ENCODE peak calls at places on chromosome 13, in six cellular contexts. C, X, A, E, Q and V are unnamed samples.

GRCh38 chr13:100139822-100140221 is 50.9 kb downstream of the PCCA start:
- DNase-seq in Q (no peak), E (peak), A (no peak), C (no peak), X (no peak), V (no peak)

GRCh38 chr13:65063753-65064152 is 2166.4 kb downstream of the PCDH9 start:
- DNase-seq in X (no peak), C (no peak), Q (no peak), E (peak), A (peak), V (no peak)

GRCh38 chr13:105442941-105443340 is 1092.5 kb downstream of the EFNB2 start:
- DNase-seq in X (no peak), A (peak), Q (peak), C (no peak), E (peak), V (no peak)

GRCh38 chr13:75587679-75588078 is 38.1 kb downstream of the UCHL3 start:
- DNase-seq in C (no peak), E (peak), Q (no peak), X (no peak), A (no peak), V (no peak)

GRCh38 chr13:106172176-106172905 is 363.1 kb downstream of the EFNB2 start:
- DNase-seq in C (no peak), A (no peak), X (no peak), E (no peak), Q (no peak), V (no peak)

GRCh38 chr13:77150651-77151050 is 123.7 kb upstream of the FBXL3 start:
- DNase-seq in C (no peak), Q (no peak), A (no peak), E (no peak), X (no peak), V (no peak)

GRCh38 chr13:102466836-102467235 is 65.0 kb upstream of the FGF14 start:
- DNase-seq in C (no peak), A (peak), Q (no peak), X (no peak), E (no peak), V (no peak)

GRCh38 chr13:48571121-48571901 is 38.4 kb upstream of the RCBTB2 start:
- DNase-seq in E (peak), X (no peak), A (no peak), C (no peak), Q (no peak), V (no peak)

GRCh38 chr13:75052616-75053015 is 429.4 kb downstream of the TBC1D4 start:
- DNase-seq in Q (no peak), A (no peak), C (no peak), E (no peak), X (no peak), V (no peak)

GRCh38 chr13:43293561-43293960 is 270.2 kb downstream of the DNAJC15 start:
- DNase-seq in Q (no peak), X (no peak), A (no peak), C (no peak), E (no peak), V (no peak)

GRCh38 chr13:29577135-29578051 is 18.1 kb downstream of the SLC7A1 start:
- DNase-seq in C (no peak), E (no peak), A (no peak), X (no peak), Q (no peak), V (no peak)

GRCh38 chr13:27449081-27449603 is 1.2 kb downstream of the MTIF3 start:
- DNase-seq in A (no peak), C (no peak), Q (no peak), E (no peak), X (no peak), V (no peak)

GRCh38 chr13:24276310-24276709 is 33.1 kb upstream of the C1QTNF9 start:
- DNase-seq in E (no peak), A (no peak), Q (no peak), C (no peak), X (no peak), V (no peak)

GRCh38 chr13:41900918-41901317 is 60.0 kb downstream of the VWA8 start:
- DNase-seq in A (no peak), X (no peak), C (no peak), Q (peak), E (no peak), V (no peak)

GRCh38 chr13:33678906-33679657 is 138.9 kb upstream of the RFC3 start:
- DNase-seq in E (peak), A (no peak), X (peak), C (peak), Q (peak), V (no peak)

GRCh38 chr13:42600943-42601342 is 27.0 kb downstream of the TNFSF11 start:
- DNase-seq in Q (no peak), C (no peak), E (no peak), X (no peak), A (no peak), V (no peak)

GRCh38 chr13:42040730-42041016 is 7.8 kb upstream of the DGKH start:
- DNase-seq in C (no peak), Q (no peak), A (no peak), X (no peak), E (no peak), V (no peak)

GRCh38 chr13:50616101-50616500 is 227.4 kb downstream of the DLEU7 start:
- DNase-seq in X (no peak), Q (no peak), E (peak), A (no peak), C (no peak), V (no peak)

GRCh38 chr13:49935171-49936084 is 712 bp downstream of the SPRYD7 start:
- DNase-seq in Q (peak), X (no peak), E (peak), A (peak), C (peak), V (no peak)

GRCh38 chr13:29457299-29457698 is 138.2 kb downstream of the SLC7A1 start:
- DNase-seq in A (peak), C (no peak), E (peak), Q (peak), X (no peak), V (no peak)

GRCh38 chr13:41709511-41709910 is 251.4 kb downstream of the VWA8 start:
- DNase-seq in X (no peak), C (no peak), Q (no peak), E (no peak), A (no peak), V (no peak)

GRCh38 chr13:102100234-102100633 is 301.6 kb downstream of the FGF14 start:
- DNase-seq in Q (no peak), X (no peak), E (no peak), C (no peak), A (no peak), V (no peak)

GRCh38 chr13:84553252-84553651 is 671.0 kb upstream of the SLITRK1 start:
- DNase-seq in A (no peak), E (no peak), C (no peak), X (no peak), Q (no peak), V (no peak)

GRCh38 chr13:32811297-32811800 is 204.9 kb upstream of the KL start:
- DNase-seq in X (no peak), E (peak), C (no peak), Q (no peak), A (no peak), V (no peak)

GRCh38 chr13:32098275-32098674 is 66.7 kb downstream of the FRY start:
- DNase-seq in Q (peak), A (no peak), E (no peak), C (no peak), X (no peak), V (no peak)

GRCh38 chr13:112545866-112546265 is 42.1 kb downstream of the TUBGCP3 start:
- DNase-seq in C (no peak), E (peak), X (no peak), Q (peak), A (no peak), V (no peak)

GRCh38 chr13:67075239-67075638 is 154.9 kb downstream of the PCDH9 start:
- DNase-seq in A (no peak), Q (peak), X (no peak), C (no peak), E (peak), V (no peak)
- TF ChIP-seq CTCF in A (no peak), Q (peak), X (no peak), C (no peak), E (peak), V (no peak)

DNA sequence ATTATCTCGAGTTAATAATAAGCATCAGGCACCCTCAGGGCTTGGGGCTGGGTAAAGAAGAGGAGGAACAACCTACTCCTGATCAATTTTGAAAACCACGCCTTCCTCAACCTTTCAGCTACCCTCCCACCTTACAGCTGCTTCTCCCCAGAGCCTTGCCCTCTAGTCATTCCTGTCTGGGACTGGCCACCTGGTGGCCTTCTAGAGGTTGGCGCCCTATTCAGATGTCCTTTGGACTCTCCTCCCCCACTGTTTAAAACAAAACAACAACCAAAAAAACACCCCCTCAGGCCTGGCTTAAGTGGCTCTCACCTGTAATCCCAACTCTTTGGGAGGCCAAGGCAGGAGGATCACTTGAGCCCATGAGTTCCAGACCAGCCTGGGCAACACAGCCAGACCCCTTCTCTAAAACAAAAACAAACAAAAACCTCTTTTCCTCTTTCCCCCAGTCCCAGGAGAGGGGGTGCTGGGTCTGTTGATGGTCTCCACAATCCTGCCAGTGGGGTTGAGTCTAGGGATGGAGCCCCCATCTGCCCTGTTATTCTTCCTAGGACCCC is 62.3 kb downstream of the CCDC70 start:
- DNase-seq in E (no peak), X (no peak), Q (peak), A (no peak), C (no peak), V (no peak)
- TF ChIP-seq CTCF in E (peak), X (no peak), Q (peak), A (peak), C (no peak), V (peak)

GRCh38 chr13:91950803-91951202 is 552.4 kb downstream of the GPC5 start:
- DNase-seq in X (no peak), E (no peak), Q (no peak), C (no peak), A (no peak), V (no peak)

GRCh38 chr13:91946498-91947070 is 548.2 kb downstream of the GPC5 start:
- DNase-seq in X (no peak), A (peak), C (no peak), E (peak), Q (peak), V (no peak)
- TF ChIP-seq CTCF in X (peak), A (peak), C (no peak), E (peak), Q (peak), V (no peak)

DNA sequence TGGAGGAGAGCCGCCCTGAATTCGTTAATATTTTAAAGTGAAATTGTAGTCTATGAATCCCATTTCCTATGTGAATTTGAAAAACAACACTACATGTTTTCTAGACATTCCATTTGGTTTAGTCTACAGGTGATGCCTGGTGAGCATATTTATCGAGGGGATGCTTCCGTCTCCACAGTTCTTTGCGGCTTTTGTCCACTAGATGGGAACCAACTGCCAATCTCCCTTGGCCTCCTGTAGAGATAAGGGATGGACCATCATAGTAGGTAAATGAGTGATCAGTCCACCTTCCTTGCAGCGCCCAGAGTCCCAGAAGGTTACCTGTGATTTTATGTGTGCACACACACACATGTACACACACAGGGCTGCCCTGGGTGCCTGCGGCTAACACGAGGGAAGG is 289.8 kb upstream of the SOX21 start:
- DNase-seq in A (no peak), C (no peak), Q (no peak), E (no peak), X (no peak), V (no peak)
- TF ChIP-seq CTCF in A (no peak), C (no peak), Q (no peak), E (peak), X (no peak), V (no peak)

DNA sequence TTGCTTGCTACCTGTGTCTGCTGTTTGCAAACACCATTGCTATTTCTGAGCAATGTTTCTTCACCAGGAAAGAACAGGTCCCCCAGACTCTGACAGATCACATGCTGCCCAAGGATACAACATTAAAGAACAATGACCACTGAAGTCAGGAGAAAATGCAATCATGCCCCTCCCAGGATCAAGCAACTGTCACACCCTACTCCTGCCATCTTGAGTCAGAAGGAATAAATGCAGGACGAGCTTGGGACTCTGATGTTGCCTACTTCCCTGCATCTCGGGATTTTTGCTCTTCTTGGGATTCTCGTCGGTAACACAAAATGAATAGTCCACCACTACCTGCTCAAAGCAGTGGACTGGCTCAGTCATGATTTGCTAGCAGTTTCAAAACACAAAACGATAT is 490.6 kb downstream of the COG6 start:
- DNase-seq in X (no peak), Q (peak), C (no peak), E (no peak), A (peak), V (no peak)
- TF ChIP-seq CTCF in X (no peak), Q (peak), C (no peak), E (no peak), A (peak), V (no peak)

GRCh38 chr13:109274188-109274821 is 512.1 kb downstream of the IRS2 start:
- DNase-seq in A (peak), E (peak), C (no peak), X (no peak), Q (peak), V (no peak)

GRCh38 chr13:109275390-109275789 is 511.0 kb downstream of the IRS2 start:
- DNase-seq in E (no peak), X (no peak), A (no peak), Q (no peak), C (no peak), V (no peak)

GRCh38 chr13:109273326-109273751 is 513.0 kb downstream of the IRS2 start:
- DNase-seq in X (no peak), Q (peak), A (no peak), C (no peak), E (peak), V (no peak)

GRCh38 chr13:109276261-109276660 is 510.1 kb downstream of the IRS2 start:
- DNase-seq in A (no peak), C (no peak), E (no peak), X (no peak), Q (no peak), V (no peak)

DNA sequence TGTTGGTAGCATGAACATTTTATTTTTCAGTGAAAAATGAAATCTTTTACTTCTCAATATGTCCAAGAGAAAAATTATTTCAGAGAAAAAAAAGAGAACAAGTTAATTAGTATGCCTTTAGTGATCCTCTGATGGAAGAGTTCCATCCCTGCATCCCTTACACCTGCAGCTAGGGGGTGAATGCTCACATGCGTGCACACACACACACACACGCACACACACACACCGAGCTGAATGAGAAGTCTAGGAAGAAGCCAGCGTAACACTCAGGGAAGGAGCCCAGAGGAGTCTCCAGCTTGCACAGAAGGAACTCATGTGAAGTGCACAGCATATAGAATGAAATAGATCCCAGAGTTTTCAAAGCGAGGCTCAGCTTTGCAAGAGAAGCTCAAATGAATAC is 510.5 kb downstream of the IRS2 start:
- DNase-seq in X (no peak), C (no peak), Q (peak), A (peak), E (peak), V (no peak)
- TF ChIP-seq CTCF in X (no peak), C (no peak), Q (no peak), A (peak), E (peak), V (no peak)

GRCh38 chr13:73704587-73704986 is 429.6 kb downstream of the KLF12 start:
- DNase-seq in Q (no peak), A (no peak), X (no peak), C (no peak), E (no peak), V (no peak)
- TF ChIP-seq CTCF in Q (no peak), A (peak), X (no peak), C (no peak), E (no peak), V (no peak)

GRCh38 chr13:114115191-114115671 is 17.2 kb downstream of the RASA3 start:
- DNase-seq in Q (peak), E (peak), C (peak), A (no peak), X (peak), V (peak)
- TF ChIP-seq CTCF in Q (no peak), E (peak), C (no peak), A (no peak), X (no peak), V (no peak)

GRCh38 chr13:67410645-67411044 is 180.5 kb upstream of the PCDH9 start:
- DNase-seq in X (no peak), C (no peak), E (peak), Q (no peak), A (no peak), V (no peak)

GRCh38 chr13:67421475-67421874 is 191.3 kb upstream of the PCDH9 start:
- DNase-seq in E (no peak), Q (no peak), A (no peak), C (no peak), X (no peak), V (no peak)

DNA sequence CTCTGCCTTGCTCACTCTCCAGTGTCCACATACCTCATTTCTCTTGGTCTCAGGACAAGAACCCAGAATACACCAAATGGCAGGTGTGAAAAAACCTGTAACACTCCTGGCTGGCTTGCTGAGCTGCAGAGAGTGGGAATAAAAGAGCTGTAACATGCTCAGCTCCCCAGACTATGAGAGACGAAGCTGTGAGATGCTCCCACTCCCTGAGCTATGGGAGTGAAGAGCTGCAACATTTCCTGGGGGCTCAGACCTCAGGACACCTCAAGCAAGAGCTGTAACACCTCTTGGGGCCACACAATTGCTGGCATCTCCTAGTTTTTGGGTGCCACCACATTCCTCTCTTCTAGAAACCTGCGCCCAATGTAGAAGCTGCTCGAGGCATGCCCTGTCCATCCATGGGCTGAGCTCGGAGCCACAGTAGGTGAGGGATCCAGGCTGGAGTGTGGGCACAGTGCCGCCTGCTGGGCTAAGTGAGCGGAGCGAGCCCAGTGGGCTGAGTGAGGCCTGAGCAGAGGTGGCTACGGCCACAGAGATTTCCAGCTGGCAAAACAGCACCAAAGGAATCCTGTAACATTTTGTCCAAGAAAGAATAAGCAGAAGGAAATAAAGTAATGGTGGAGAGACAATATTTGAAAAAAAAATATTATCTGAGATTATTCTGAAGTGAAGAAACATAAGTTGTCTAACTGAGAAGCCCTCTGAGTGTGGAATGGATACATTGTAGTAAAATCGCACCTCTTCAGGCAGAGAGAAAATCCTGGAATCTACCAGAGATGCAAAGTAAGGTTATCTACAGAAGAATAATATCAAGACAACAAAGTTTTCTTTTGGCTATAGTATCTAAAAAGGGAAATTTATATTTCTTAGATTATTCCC is 186.2 kb upstream of the PCDH9 start:
- DNase-seq in C (no peak), X (peak), A (peak), E (peak), Q (peak), V (no peak)
- TF ChIP-seq CTCF in C (no peak), X (peak), A (peak), E (peak), Q (peak), V (no peak)